ENCODE peak calls at places on chromosomes 2 and 18, in eight cellular contexts. X is fibroblast of the aortic adventitia, H is Peyer's patch, W is prostate gland, E is suprapubic skin, O is IMR-90, Y is HCT116, D is astrocyte of the spinal cord. M is an unnamed sample.

GRCh38 chr2:84302513-84303412 is 156.3 kb downstream of the SUCLG1 start:
- DNase-seq in O (peak), D (peak), X (peak), E (no peak), H (no peak), W (peak), Y (peak), M (peak)

GRCh38 chr2:104859310-104860130 is 5.6 kb downstream of the POU3F3 start:
- DNase-seq in Y (no peak), X (no peak), H (no peak), D (peak), E (no peak), W (no peak), O (no peak), M (no peak)

GRCh38 chr2:155151472-155151871 is 453.0 kb downstream of the KCNJ3 start:
- DNase-seq in D (no peak), Y (no peak), H (no peak), O (no peak), X (no peak), W (no peak), E (no peak), M (no peak)

GRCh38 chr2:60746318-60746717 is 9.8 kb upstream of the PAPOLG start:
- DNase-seq in H (no peak), D (no peak), E (no peak), W (no peak), X (no peak), Y (no peak), O (no peak), M (no peak)

GRCh38 chr2:207223051-207223450 is 57.3 kb upstream of the KLF7 start:
- DNase-seq in X (no peak), O (peak), D (peak), H (no peak), E (no peak), Y (no peak), W (no peak), M (peak)

GRCh38 chr2:27710640-27711430 is 47.1 kb downstream of the SLC4A1AP start:
- DNase-seq in D (peak), W (no peak), X (peak), O (peak), H (no peak), Y (no peak), E (no peak), M (peak)

GRCh38 chr2:178761759-178762371 is 45.4 kb downstream of the TTN start:
- DNase-seq in W (no peak), O (peak), E (no peak), X (peak), H (no peak), D (peak), Y (peak), M (peak)

GRCh38 chr2:144432921-144433320 is 87.0 kb downstream of the ZEB2 start:
- DNase-seq in E (no peak), D (no peak), O (no peak), H (no peak), Y (no peak), X (no peak), W (no peak), M (no peak)

GRCh38 chr2:231554748-231555545 is 24.7 kb upstream of the NMUR1 start:
- DNase-seq in W (no peak), X (peak), Y (no peak), O (peak), H (peak), D (peak), E (no peak), M (peak)

GRCh38 chr2:196174424-196174823 is 3.0 kb upstream of the STK17B start:
- DNase-seq in O (no peak), Y (no peak), H (no peak), W (no peak), X (no peak), E (no peak), D (no peak), M (no peak)

GRCh38 chr18:54261894-54262293 is 7.4 kb upstream of the POLI start:
- DNase-seq in H (peak), E (no peak), Y (no peak), D (no peak), W (no peak), X (no peak), O (no peak), M (no peak)

GRCh38 chr2:181805228-181806038 is 86.1 kb upstream of the ITPRID2 start:
- DNase-seq in D (peak), H (no peak), X (peak), Y (no peak), W (no peak), O (peak), E (no peak), M (peak)

GRCh38 chr2:146351689-146352088 is 1493.1 kb upstream of the ACVR2A start:
- DNase-seq in H (no peak), E (no peak), W (no peak), X (no peak), D (no peak), O (no peak), Y (no peak), M (no peak)

GRCh38 chr2:23487735-23488492 is 102.9 kb downstream of the KLHL29 start:
- DNase-seq in E (no peak), O (peak), W (no peak), D (peak), H (no peak), X (peak), Y (peak), M (peak)

GRCh38 chr2:121052507-121052906 is 232.5 kb downstream of the TFCP2L1 start:
- DNase-seq in O (no peak), D (no peak), E (no peak), X (no peak), Y (no peak), H (no peak), W (no peak), M (no peak)

GRCh38 chr2:54642684-54643430 is 80.6 kb upstream of the EML6 start:
- DNase-seq in O (no peak), Y (no peak), W (no peak), H (no peak), D (no peak), E (no peak), X (no peak), M (no peak)

GRCh38 chr2:189466656-189467055 is 25.4 kb downstream of the WDR75 start:
- DNase-seq in W (no peak), H (no peak), Y (no peak), E (no peak), X (peak), O (peak), D (peak), M (peak)

GRCh38 chr18:55579471-55579870 is 8.5 kb downstream of the TCF4 start:
- DNase-seq in O (peak), X (no peak), D (no peak), W (no peak), E (no peak), Y (no peak), H (no peak), M (peak)
- H3K4me3 ChIP-seq in O (no peak), X (no peak), D (no peak), W (no peak), E (no peak), Y (no peak), H (no peak), M (no peak)

GRCh38 chr18:74290831-74291770 is 662 bp downstream of the CYB5A start:
- DNase-seq in O (no peak), W (peak), D (no peak), E (no peak), H (no peak), X (peak), Y (peak), M (peak)
- TF ChIP-seq CTCF in O (no peak), W (no peak), D (no peak), E (peak), H (peak), X (no peak), Y (peak), M (no peak)

GRCh38 chr2:219642064-219642444 is 14.6 kb downstream of the SLC4A3 start:
- DNase-seq in Y (no peak), W (no peak), O (no peak), H (no peak), X (peak), D (no peak), E (peak), M (no peak)

GRCh38 chr2:219641390-219642063 is 14.1 kb downstream of the SLC4A3 start:
- DNase-seq in D (no peak), Y (no peak), O (no peak), E (peak), W (no peak), X (no peak), H (no peak), M (no peak)

GRCh38 chr2:219643788-219644398 is 16.5 kb downstream of the SLC4A3 start:
- DNase-seq in H (no peak), W (no peak), O (no peak), E (peak), X (peak), Y (no peak), D (no peak), M (no peak)

GRCh38 chr2:219643084-219643473 is 15.6 kb downstream of the SLC4A3 start:
- DNase-seq in X (no peak), H (no peak), O (no peak), Y (no peak), W (no peak), E (peak), D (no peak), M (no peak)

GRCh38 chr2:219642465-219643083 is 15.1 kb downstream of the SLC4A3 start:
- DNase-seq in Y (peak), X (peak), W (peak), O (peak), E (peak), H (peak), D (peak), M (peak)
- H3K4me3 ChIP-seq in Y (no peak), X (no peak), W (no peak), O (no peak), E (no peak), H (no peak), D (no peak), M (no peak)

DNA sequence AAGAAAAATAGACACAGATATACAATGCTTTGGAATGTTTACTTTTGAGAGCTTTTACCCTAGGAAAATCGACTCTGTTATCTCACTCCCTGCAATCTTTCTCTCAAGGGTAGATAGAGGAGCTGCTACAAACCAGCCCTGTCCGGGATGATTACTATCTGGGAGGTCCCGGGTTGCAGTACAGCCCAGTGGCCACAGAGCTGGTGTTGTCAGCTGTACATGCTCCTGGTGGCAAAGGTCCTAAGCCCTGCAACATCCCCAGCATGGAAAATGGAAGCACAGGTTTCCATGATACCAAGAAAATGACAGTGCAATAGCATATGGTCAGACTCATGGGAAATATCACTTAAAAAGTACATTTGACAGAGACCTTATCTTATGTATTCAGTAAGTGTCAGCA is 570.5 kb upstream of the SOX11 start:
- DNase-seq in H (no peak), X (no peak), E (no peak), O (no peak), D (no peak), Y (no peak), W (no peak), M (no peak)
- TF ChIP-seq CTCF in H (no peak), X (no peak), E (no peak), O (no peak), D (no peak), Y (no peak), W (no peak), M (no peak)

GRCh38 chr2:65030481-65030880 is 25.7 kb upstream of the CEP68 start:
- DNase-seq in D (no peak), Y (no peak), E (no peak), H (peak), O (no peak), W (no peak), X (no peak), M (no peak)
- H3K4me3 ChIP-seq in D (no peak), Y (no peak), E (no peak), H (peak), O (no peak), W (no peak), X (no peak), M (no peak)

DNA sequence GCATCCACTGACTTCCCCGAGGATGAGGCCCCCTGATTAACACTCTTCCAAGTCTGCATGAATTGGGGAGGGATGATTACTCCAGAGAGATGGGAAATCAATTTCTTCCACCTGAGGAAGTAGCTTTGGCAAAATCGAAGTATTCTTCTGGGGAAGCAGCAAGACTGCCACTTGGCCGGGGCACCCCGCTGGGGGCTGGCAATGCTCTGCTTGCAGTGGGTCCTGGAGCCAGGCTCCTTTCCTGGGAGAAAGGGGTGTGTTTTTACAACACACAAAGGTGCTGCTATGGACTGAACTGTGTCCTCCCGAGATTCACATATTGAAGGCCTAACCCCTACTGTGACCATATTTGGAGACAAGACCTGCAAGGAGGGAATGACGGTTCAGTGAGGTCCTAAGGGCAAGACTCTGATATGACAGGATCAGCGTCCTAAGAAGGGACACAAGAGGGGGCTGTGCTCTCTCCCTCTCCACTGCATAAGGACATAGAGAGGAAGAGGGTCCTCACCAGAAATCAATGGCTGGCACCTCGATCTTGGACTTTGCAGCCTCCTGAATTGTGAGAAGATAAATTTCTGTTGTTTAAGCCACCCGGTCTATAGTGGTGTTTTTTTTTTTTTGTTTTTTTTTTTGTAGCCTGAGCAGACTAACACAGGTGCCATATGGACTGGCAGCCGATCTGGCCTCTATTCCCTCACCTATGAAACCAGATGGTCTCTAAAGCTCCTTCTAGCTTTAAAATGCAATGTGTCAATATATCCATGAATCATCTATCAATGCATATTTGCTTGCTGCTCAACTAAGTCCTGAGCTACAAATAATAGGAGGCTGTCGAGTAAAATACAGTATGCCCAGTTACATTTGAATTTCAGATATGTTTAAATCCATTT is 3.6 kb upstream of the SMARCAL1 start:
- DNase-seq in Y (no peak), E (no peak), D (no peak), O (no peak), H (no peak), X (no peak), W (no peak), M (no peak)
- TF ChIP-seq CTCF in Y (no peak), E (no peak), D (no peak), O (no peak), H (no peak), X (no peak), W (no peak), M (no peak)

M was measured in fibroblast of pulmonary artery.